ENCODE peak calls at places on chromosomes 4 and X, in ten cellular contexts. X is renal cortical epithelial cell, Q is NCI-H774, J is D341Med, T is GM12891, P is cardiac muscle cell, C is T follicular helper cell, B is HS-5, K is posterior vena cava, W is ovary. N is an unnamed sample.

GRCh38 chr4:150037251-150037856 is 40.9 kb upstream of the DCLK2 start:
- DNase-seq in J (no peak), W (no peak), P (no peak), C (no peak), X (no peak), Q (no peak), K (no peak), B (no peak), T (no peak), N (no peak)

GRCh38 chr4:38411092-38411491 is 252.9 kb upstream of the KLF3 start:
- DNase-seq in Q (no peak), W (no peak), X (no peak), K (no peak), T (peak), C (no peak), B (no peak), P (no peak), J (no peak), N (no peak)

GRCh38 chr4:72969957-72970356 is 99.6 kb downstream of the COX18 start:
- DNase-seq in K (no peak), W (no peak), Q (no peak), X (no peak), B (no peak), C (no peak), T (no peak), J (no peak), P (peak), N (no peak)

GRCh38 chrX:71222929-71223328 is at the start of gene GJB1:
- DNase-seq in Q (no peak), C (no peak), T (no peak), J (no peak), B (no peak), K (no peak), W (no peak), X (no peak), P (no peak), N (no peak)

GRCh38 chrX:150198776-150199175 is 164.3 kb upstream of the MAMLD1 start:
- DNase-seq in C (no peak), P (no peak), J (no peak), Q (no peak), W (no peak), K (no peak), B (no peak), X (peak), T (no peak), N (no peak)

GRCh38 chr4:63541828-63542227 is 867.4 kb downstream of the TECRL start:
- DNase-seq in P (no peak), Q (no peak), B (no peak), X (no peak), W (no peak), C (no peak), J (no peak), T (no peak), K (peak), N (no peak)

GRCh38 chrX:43166874-43167273 is 388.9 kb upstream of the PPP1R2C start:
- DNase-seq in C (no peak), P (no peak), B (no peak), J (no peak), W (no peak), K (no peak), X (peak), T (no peak), Q (peak), N (no peak)

GRCh38 chr4:186932631-186933150 is 209.0 kb upstream of the FAT1 start:
- DNase-seq in B (peak), Q (no peak), P (peak), W (no peak), J (no peak), X (peak), C (no peak), K (no peak), T (no peak), N (no peak)

GRCh38 chr4:102578819-102579218 is 77.7 kb downstream of the NFKB1 start:
- DNase-seq in B (no peak), Q (no peak), J (peak), K (no peak), P (peak), X (no peak), W (no peak), C (no peak), T (no peak), N (peak)

GRCh38 chrX:24506082-24506481 is 41.0 kb downstream of the PDK3 start:
- DNase-seq in T (no peak), J (no peak), K (no peak), W (no peak), B (peak), X (peak), P (no peak), C (no peak), Q (no peak), N (no peak)

GRCh38 chr4:25308761-25309160 is 3.8 kb upstream of the ZCCHC4 start:
- DNase-seq in P (peak), T (no peak), K (no peak), X (no peak), Q (no peak), C (no peak), W (no peak), J (no peak), B (no peak), N (no peak)

GRCh38 chr4:94536649-94537464 is 85.1 kb downstream of the PDLIM5 start:
- DNase-seq in W (no peak), T (no peak), J (no peak), P (no peak), C (no peak), K (no peak), X (peak), B (no peak), Q (no peak), N (no peak)

GRCh38 chrX:24672701-24673190 is 21.0 kb upstream of the POLA1 start:
- DNase-seq in C (no peak), X (no peak), W (no peak), J (no peak), Q (no peak), K (no peak), P (peak), T (no peak), B (no peak), N (no peak)

GRCh38 chrX:136619889-136620505 is 28.0 kb upstream of the CD40LG start:
- DNase-seq in W (no peak), J (no peak), T (no peak), B (no peak), P (no peak), X (no peak), Q (no peak), C (no peak), K (no peak), N (no peak)

GRCh38 chrX:69152398-69152797 is 12.9 kb downstream of the PJA1 start:
- DNase-seq in C (no peak), J (no peak), W (no peak), X (peak), P (no peak), T (no peak), K (peak), B (no peak), Q (no peak), N (no peak)

GRCh38 chr4:182286936-182287335 is 43.7 kb downstream of the TENM3 start:
- DNase-seq in P (no peak), B (no peak), C (no peak), Q (no peak), J (no peak), T (no peak), W (no peak), X (peak), K (no peak), N (no peak)

GRCh38 chrX:34275710-34276109 is 143.6 kb upstream of the FAM47A start:
- DNase-seq in Q (no peak), C (no peak), J (peak), W (no peak), T (no peak), P (peak), X (peak), K (no peak), B (no peak), N (no peak)

GRCh38 chr4:89446193-89446592 is 138.6 kb upstream of the GPRIN3 start:
- DNase-seq in W (no peak), X (no peak), T (no peak), J (no peak), P (no peak), Q (no peak), K (no peak), B (no peak), C (no peak), N (no peak)

GRCh38 chrX:150478496-150479492 is 89.6 kb upstream of the MTM1 start:
- DNase-seq in T (no peak), J (no peak), K (no peak), P (no peak), Q (no peak), C (no peak), X (no peak), B (no peak), W (no peak), N (no peak)

GRCh38 chrX:49951524-49952193 is 29.3 kb downstream of the CLCN5 start:
- DNase-seq in Q (no peak), J (no peak), P (no peak), B (no peak), X (no peak), T (no peak), C (no peak), K (no peak), W (no peak), N (no peak)

GRCh38 chr4:52704133-52704532 is 45.0 kb upstream of the USP46 start:
- DNase-seq in Q (no peak), B (no peak), T (no peak), X (no peak), J (no peak), P (no peak), W (no peak), C (no peak), K (no peak), N (no peak)

GRCh38 chrX:104255465-104255864 is 732 bp upstream of the ESX1 start:
- DNase-seq in X (no peak), P (no peak), K (no peak), J (no peak), W (no peak), T (no peak), C (no peak), B (no peak), Q (no peak), N (no peak)

GRCh38 chrX:48461830-48462229 is 8.2 kb downstream of the SLC38A5 start:
- DNase-seq in C (no peak), J (no peak), Q (no peak), P (no peak), X (no peak), B (no peak), K (no peak), W (no peak), T (no peak), N (no peak)

GRCh38 chr4:124459922-124460301 is 252.6 kb downstream of the ANKRD50 start:
- DNase-seq in J (no peak), C (no peak), K (no peak), T (no peak), P (no peak), X (no peak), W (no peak), Q (no peak), B (no peak), N (no peak)

GRCh38 chr4:104677122-104677521 is 182.4 kb upstream of the CXXC4 start:
- DNase-seq in P (peak), C (no peak), T (no peak), J (no peak), X (peak), B (no peak), W (no peak), K (no peak), Q (peak), N (no peak)

GRCh38 chrX:20205927-20206708 is 60.6 kb downstream of the RPS6KA3 start:
- DNase-seq in T (peak), B (no peak), C (no peak), X (no peak), J (peak), K (no peak), Q (no peak), P (no peak), W (no peak), N (no peak)

GRCh38 chrX:129773649-129774458 is 5.9 kb upstream of the SASH3 start:
- DNase-seq in B (no peak), Q (no peak), P (no peak), K (no peak), J (no peak), W (no peak), C (no peak), X (no peak), T (no peak), N (no peak)

GRCh38 chrX:110407910-110408545 is 49.4 kb downstream of the RTL9 start:
- DNase-seq in J (peak), K (no peak), W (no peak), C (peak), T (no peak), B (no peak), P (peak), Q (peak), X (no peak), N (peak)

GRCh38 chrX:115311139-115311538 is 21.6 kb downstream of the LUZP4 start:
- DNase-seq in K (no peak), C (no peak), P (no peak), B (no peak), Q (no peak), X (no peak), W (no peak), J (no peak), T (no peak), N (no peak)

GRCh38 chr4:23931489-23931830 is 41.6 kb upstream of the PPARGC1A start:
- DNase-seq in C (no peak), K (no peak), J (no peak), W (no peak), Q (no peak), T (no peak), X (peak), B (no peak), P (no peak), N (no peak)

N was measured in nephron progenitor cell.